ENCODE peak calls at places on chromosomes 2 and 18, in ten cellular contexts. S, N, C, W, R, G, D, U, K and Y are unnamed samples.

GRCh38 chr18:39571511-39571910 is 2005.9 kb upstream of the CELF4 start:
- DNase-seq in S (peak; percentile 10), N (no peak), C (peak; percentile 58), W (no peak), R (peak; percentile 6), G (peak; percentile 15), D (no peak), U (no peak), K (no peak), Y (no peak)

GRCh38 chr2:222655406-222655747 is 515 bp downstream of the FARSB start:
- DNase-seq in S (no peak), N (no peak), C (no peak), W (no peak), R (peak; percentile 9), G (peak; percentile 13), D (no peak), U (no peak), K (no peak), Y (no peak)

GRCh38 chr18:2083691-2084090 is 487.6 kb downstream of the METTL4 start:
- DNase-seq in S (no peak), N (peak; percentile 8), C (peak; percentile 80), W (no peak), R (no peak), G (peak; percentile 44), D (no peak), U (no peak), K (no peak), Y (no peak)

GRCh38 chr2:98896944-98897343 is 39.1 kb downstream of the CRACDL start:
- DNase-seq in S (no peak), N (no peak), C (peak; percentile 17), W (no peak), R (no peak), G (no peak), D (no peak), U (no peak), K (no peak), Y (no peak)

GRCh38 chr2:181891966-181892794 is 650 bp downstream of the ITPRID2 start:
- DNase-seq in S (peak; percentile 72), N (peak; percentile 82), C (peak; percentile 91), W (peak; percentile 93), R (peak; percentile 46), G (peak; percentile 59), D (peak; percentile 24), U (peak; percentile 96), K (peak; percentile 61), Y (peak; percentile 83)

GRCh38 chr2:40455661-40456060 is 3.8 kb upstream of the SLC8A1 start:
- DNase-seq in S (no peak), N (no peak), C (no peak), W (peak; percentile 53), R (no peak), G (peak; percentile 57), D (no peak), U (no peak), K (no peak), Y (no peak)

GRCh38 chr2:118584380-118584779 is 263.1 kb downstream of the EN1 start:
- DNase-seq in S (no peak), N (no peak), C (no peak), W (no peak), R (no peak), G (no peak), D (no peak), U (no peak), K (no peak), Y (no peak)

GRCh38 chr2:101771911-101772321 is 74.4 kb downstream of the MAP4K4 start:
- DNase-seq in S (peak; percentile 97), N (no peak), C (no peak), W (no peak), R (no peak), G (no peak), D (no peak), U (no peak), K (no peak), Y (no peak)

DNA sequence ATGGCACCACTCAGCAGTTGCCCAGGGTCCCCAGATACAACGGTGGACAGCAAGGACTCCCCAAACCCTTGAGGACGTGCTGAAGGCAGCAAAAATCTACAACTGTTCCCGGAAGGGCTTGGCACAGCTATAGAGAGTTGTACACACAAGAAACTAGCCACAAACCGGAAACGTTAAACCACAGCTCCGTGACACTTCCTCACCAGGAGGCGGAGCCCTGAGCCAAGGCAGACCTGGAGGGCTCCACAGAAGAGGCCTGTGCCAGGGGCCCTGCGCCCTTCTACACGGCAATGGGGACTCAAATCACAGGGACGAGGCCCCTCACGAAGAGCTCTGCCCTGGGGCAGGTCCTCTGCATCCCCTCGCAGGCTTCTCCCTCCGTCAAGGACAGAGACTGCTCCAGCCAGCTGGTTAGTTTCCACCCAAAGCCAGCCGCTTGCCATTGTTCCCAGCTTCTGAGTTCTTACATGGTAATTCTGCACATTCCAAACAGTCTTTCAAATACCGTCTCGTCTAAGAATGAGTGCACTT is 133.3 kb downstream of the HDAC4 start:
- DNase-seq in S (no peak), N (peak; percentile 65), C (no peak), W (no peak), R (peak; percentile 80), G (peak; percentile 80), D (no peak), U (peak; percentile 96), K (peak; percentile 95), Y (peak; percentile 82)
- TF ChIP-seq CTCF in S (peak; percentile 42), N (peak; percentile 39), C (peak; percentile 27), W (peak; percentile 22), R (peak; percentile 51), G (peak; percentile 47), D (peak; percentile 28), U (peak; percentile 55), K (peak; percentile 64), Y (peak; percentile 5)

GRCh38 chr18:31102941-31103340 is 720 bp upstream of the DSC2 start:
- DNase-seq in S (no peak), N (no peak), C (no peak), W (no peak), R (no peak), G (peak; percentile 45), D (no peak), U (no peak), K (no peak), Y (no peak)
- H3K27me3 ChIP-seq in S (no peaks in the 10 kb centered on the region), N (peaks cover 2% of the 10 kb centered on the region), C (no peaks in the 10 kb centered on the region), W (no peaks in the 10 kb centered on the region), R (peaks cover 21% of the 10 kb centered on the region), G (no peaks in the 10 kb centered on the region), D (peaks cover 17% of the 10 kb centered on the region), U (peaks cover 6% of the 10 kb centered on the region), K (no peaks in the 10 kb centered on the region), Y (peaks cover 39% of the 10 kb centered on the region)

GRCh38 chr2:48589170-48589767 is 28.4 kb upstream of the GTF2A1L start:
- DNase-seq in S (peak; percentile 33), N (no peak), C (peak; percentile 66), W (no peak), R (peak; percentile 48), G (peak; percentile 62), D (peak; percentile 30), U (no peak), K (no peak), Y (no peak)
- TF ChIP-seq CTCF in S (peak; percentile 75), N (peak; percentile 85), C (peak; percentile 87), W (peak; percentile 16), R (peak; percentile 84), G (peak; percentile 88), D (peak; percentile 60), U (peak; percentile 47), K (no peak), Y (peak; percentile 60)

GRCh38 chr2:17879913-17880274 is 1.4 kb downstream of the KCNS3 start:
- DNase-seq in S (peak; percentile 13), N (no peak), C (no peak), W (no peak), R (no peak), G (no peak), D (no peak), U (no peak), K (no peak), Y (no peak)
- H3K27me3 ChIP-seq in S (peaks cover 49% of the 10 kb centered on the region), N (peaks cover 35% of the 10 kb centered on the region), C (peaks cover 51% of the 10 kb centered on the region), W (peaks cover 4% of the 10 kb centered on the region), R (peaks cover 31% of the 10 kb centered on the region), G (peaks cover 59% of the 10 kb centered on the region), D (peaks cover 40% of the 10 kb centered on the region), U (peaks cover 35% of the 10 kb centered on the region), K (peaks cover 10% of the 10 kb centered on the region), Y (no peaks in the 10 kb centered on the region)

DNA sequence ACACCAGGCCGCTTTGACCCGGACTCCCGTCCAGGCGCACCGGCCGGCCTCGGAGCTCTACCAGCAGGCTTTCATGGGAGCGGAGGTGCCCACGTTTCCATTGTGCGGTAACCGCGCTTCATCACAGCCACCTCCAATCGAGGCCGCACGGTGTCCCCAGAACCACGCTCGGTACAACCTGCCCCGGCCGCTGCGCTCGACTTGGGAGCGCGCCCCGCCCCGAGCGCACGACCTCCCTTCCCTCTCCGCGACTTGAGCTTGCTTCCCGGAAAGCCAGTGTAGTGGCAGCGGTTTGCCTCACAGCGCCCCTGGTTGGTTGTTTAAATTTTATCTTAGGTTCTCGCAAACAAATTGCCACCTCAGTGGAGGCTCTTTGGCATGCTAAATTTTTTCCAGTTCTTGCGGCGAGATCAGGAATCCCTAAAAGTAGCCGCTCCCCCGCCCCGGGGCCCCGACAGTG is 329 bp upstream of the CYP1B1 start:
- DNase-seq in S (no peak), N (peak; percentile 74), C (peak; percentile 96), W (peak; percentile 94), R (peak; percentile 61), G (peak; percentile 74), D (peak; percentile 71), U (peak; percentile 88), K (no peak), Y (peak; percentile 87)
- TF ChIP-seq CTCF in S (no peak), N (peak; percentile 53), C (peak; percentile 83), W (no peak), R (no peak), G (peak; percentile 65), D (peak; percentile 25), U (no peak), K (no peak), Y (peak; percentile 32)

GRCh38 chr2:85760371-85760770 is 6.6 kb downstream of the ATOH8 start:
- DNase-seq in S (no peak), N (no peak), C (no peak), W (no peak), R (no peak), G (no peak), D (no peak), U (no peak), K (no peak), Y (no peak)
- H3K27me3 ChIP-seq in S (peaks cover 10% of the 10 kb centered on the region), N (no peaks in the 10 kb centered on the region), C (peaks cover 32% of the 10 kb centered on the region), W (no peaks in the 10 kb centered on the region), R (peaks cover 2% of the 10 kb centered on the region), G (peaks cover 8% of the 10 kb centered on the region), D (no peaks in the 10 kb centered on the region), U (peaks cover 3% of the 10 kb centered on the region), K (peaks cover 24% of the 10 kb centered on the region), Y (no peaks in the 10 kb centered on the region)

DNA sequence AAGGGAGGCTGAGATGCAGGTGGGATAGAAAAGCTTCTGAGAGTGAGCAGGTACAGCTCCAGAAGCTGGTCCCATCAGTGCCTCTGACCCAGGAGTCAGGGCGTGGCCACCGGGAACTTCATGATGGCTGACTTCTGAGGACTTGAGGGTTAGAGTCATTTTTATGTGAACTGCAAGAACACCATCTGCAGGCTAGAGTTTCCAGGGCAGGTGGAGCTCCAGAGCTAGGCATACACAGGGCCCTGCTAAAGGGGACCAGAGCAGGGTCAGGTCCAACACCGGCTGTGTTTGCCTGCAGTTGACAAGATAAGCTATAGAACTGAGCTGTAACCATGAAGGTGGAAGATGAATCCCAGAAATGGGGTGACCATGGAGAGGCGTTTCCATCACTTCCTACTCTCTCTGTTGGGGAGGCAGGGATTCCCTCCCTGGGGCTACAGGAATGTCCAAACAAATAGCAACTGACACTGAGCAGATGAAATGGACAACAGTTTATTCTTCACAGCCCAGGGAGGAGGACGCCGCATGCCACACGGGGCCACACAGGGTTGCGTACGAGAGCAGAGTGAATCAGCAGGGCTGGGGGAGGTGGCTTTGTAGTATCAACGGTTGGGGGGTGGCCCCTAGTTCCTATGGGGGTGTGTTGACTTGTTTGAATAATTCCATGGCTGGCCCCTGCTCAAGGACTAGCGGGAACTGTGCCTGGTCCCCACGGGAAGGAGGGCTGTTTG is 77.6 kb upstream of the ZNF516 start:
- DNase-seq in S (peak; percentile 34), N (no peak), C (no peak), W (no peak), R (no peak), G (no peak), D (no peak), U (no peak), K (no peak), Y (no peak)
- TF ChIP-seq CTCF in S (peak; percentile 46), N (no peak), C (no peak), W (no peak), R (no peak), G (no peak), D (no peak), U (no peak), K (no peak), Y (no peak)